ENCODE peak calls at places on chromosomes 16 and 17, in five cellular contexts. One of them, this sample, is unnamed.

GRCh38 chr17:49108318-49108717 is 24.3 kb upstream of the B4GALNT2 start:
- DNase-seq in lower leg skin: no peak
- DNase-seq in thyroid gland: peak; percentile 78
- DNase-seq in GM06990: no peak
- DNase-seq in mesenchymal stem cell: peak; percentile 44
- DNase-seq in this sample: no peak

GRCh38 chr16:89084814-89085612 is 8.6 kb upstream of the ACSF3 start:
- DNase-seq in thyroid gland: no peak
- DNase-seq in mesenchymal stem cell: no peak
- DNase-seq in lower leg skin: no peak
- DNase-seq in GM06990: no peak
- DNase-seq in this sample: no peak

GRCh38 chr16:3150346-3151218 is 15.8 kb downstream of the ZNF213 start:
- DNase-seq in lower leg skin: peak; percentile 99
- DNase-seq in thyroid gland: peak; percentile 96
- DNase-seq in GM06990: peak; percentile 95
- DNase-seq in mesenchymal stem cell: peak; percentile 97
- DNase-seq in this sample: peak; percentile 92

GRCh38 chr16:2475413-2476344 is 752 bp downstream of the TBC1D24 start:
- DNase-seq in thyroid gland: peak; percentile 66
- DNase-seq in GM06990: no peak
- DNase-seq in lower leg skin: no peak
- DNase-seq in mesenchymal stem cell: no peak
- DNase-seq in this sample: no peak

GRCh38 chr16:6682142-6682811 is 650.4 kb upstream of the RBFOX1 start:
- DNase-seq in lower leg skin: peak; percentile 76
- DNase-seq in thyroid gland: peak; percentile 60
- DNase-seq in mesenchymal stem cell: no peak
- DNase-seq in GM06990: no peak
- DNase-seq in this sample: peak; percentile 32

GRCh38 chr17:74325376-74325742 is 667 bp upstream of the KIF19 start:
- DNase-seq in GM06990: no peak
- DNase-seq in lower leg skin: no peak
- DNase-seq in thyroid gland: peak; percentile 23
- DNase-seq in mesenchymal stem cell: no peak
- DNase-seq in this sample: no peak

GRCh38 chr17:70654706-70655105 is 485.4 kb downstream of the KCNJ2 start:
- DNase-seq in mesenchymal stem cell: no peak
- DNase-seq in thyroid gland: no peak
- DNase-seq in GM06990: no peak
- DNase-seq in lower leg skin: no peak
- DNase-seq in this sample: no peak

GRCh38 chr17:44360826-44361225 is 2.8 kb downstream of the FAM171A2 start:
- DNase-seq in mesenchymal stem cell: peak; percentile 60
- DNase-seq in lower leg skin: no peak
- DNase-seq in thyroid gland: peak; percentile 54
- DNase-seq in GM06990: no peak
- DNase-seq in this sample: no peak

GRCh38 chr17:29159286-29159860 is 20.8 kb downstream of the MYO18A start:
- DNase-seq in thyroid gland: no peak
- DNase-seq in GM06990: no peak
- DNase-seq in mesenchymal stem cell: no peak
- DNase-seq in lower leg skin: no peak
- DNase-seq in this sample: no peak

GRCh38 chr16:68227850-68228553 is 7.9 kb downstream of the ESRP2 start:
- DNase-seq in thyroid gland: peak; percentile 64
- DNase-seq in lower leg skin: peak; percentile 82
- DNase-seq in GM06990: no peak
- DNase-seq in mesenchymal stem cell: no peak
- DNase-seq in this sample: no peak

GRCh38 chr16:29877266-29877961 is 14.4 kb upstream of the CDIPT start:
- DNase-seq in thyroid gland: peak; percentile 12
- DNase-seq in GM06990: peak; percentile 47
- DNase-seq in lower leg skin: no peak
- DNase-seq in mesenchymal stem cell: peak; percentile 49
- DNase-seq in this sample: peak; percentile 46

GRCh38 chr17:57954421-57955182 is 610 bp downstream of the CUEDC1 start:
- DNase-seq in GM06990: no peak
- DNase-seq in mesenchymal stem cell: peak; percentile 74
- DNase-seq in thyroid gland: peak; percentile 70
- DNase-seq in lower leg skin: peak; percentile 96
- DNase-seq in this sample: no peak

GRCh38 chr17:61122356-61122913 is 277.2 kb upstream of the TBX2 start:
- DNase-seq in mesenchymal stem cell: no peak
- DNase-seq in GM06990: no peak
- DNase-seq in lower leg skin: no peak
- DNase-seq in thyroid gland: no peak
- DNase-seq in this sample: no peak

GRCh38 chr16:85865-86264 is 7.8 kb downstream of the MPG start:
- DNase-seq in mesenchymal stem cell: no peak
- DNase-seq in thyroid gland: no peak
- DNase-seq in lower leg skin: no peak
- DNase-seq in GM06990: no peak
- DNase-seq in this sample: no peak

GRCh38 chr17:56468840-56469239 is 124.7 kb upstream of the NOG start:
- DNase-seq in mesenchymal stem cell: no peak
- DNase-seq in lower leg skin: no peak
- DNase-seq in thyroid gland: no peak
- DNase-seq in GM06990: no peak
- DNase-seq in this sample: no peak

GRCh38 chr16:16120382-16121184 is 102.7 kb downstream of the ABCC6 start:
- DNase-seq in mesenchymal stem cell: no peak
- DNase-seq in GM06990: no peak
- DNase-seq in lower leg skin: no peak
- DNase-seq in thyroid gland: peak; percentile 73
- DNase-seq in this sample: peak; percentile 57

GRCh38 chr16:86886651-86887050 is 308.3 kb downstream of the FOXL1 start:
- DNase-seq in lower leg skin: no peak
- DNase-seq in GM06990: no peak
- DNase-seq in mesenchymal stem cell: no peak
- DNase-seq in thyroid gland: no peak
- DNase-seq in this sample: no peak

GRCh38 chr17:43832168-43832975 is 574 bp downstream of the MPP3 start:
- DNase-seq in lower leg skin: peak; percentile 92
- DNase-seq in thyroid gland: peak; percentile 52
- DNase-seq in GM06990: no peak
- DNase-seq in mesenchymal stem cell: peak; percentile 74
- DNase-seq in this sample: no peak

GRCh38 chr16:88533945-88534641 is 36.1 kb upstream of the ZC3H18 start:
- DNase-seq in lower leg skin: peak; percentile 93
- DNase-seq in GM06990: peak; percentile 84
- DNase-seq in thyroid gland: peak; percentile 75
- DNase-seq in mesenchymal stem cell: peak; percentile 43
- DNase-seq in this sample: peak; percentile 48

GRCh38 chr17:50636145-50636803 is 1.6 kb downstream of the ABCC3 start:
- DNase-seq in thyroid gland: no peak
- DNase-seq in GM06990: no peak
- DNase-seq in lower leg skin: no peak
- DNase-seq in mesenchymal stem cell: no peak
- DNase-seq in this sample: no peak

GRCh38 chr16:89360760-89361435 is 129.5 kb downstream of the ANKRD11 start:
- DNase-seq in mesenchymal stem cell: no peak
- DNase-seq in lower leg skin: no peak
- DNase-seq in GM06990: peak; percentile 79
- DNase-seq in thyroid gland: peak; percentile 91
- DNase-seq in this sample: peak; percentile 91

GRCh38 chr17:74852237-74853047 is 7.2 kb downstream of the GRIN2C start:
- DNase-seq in mesenchymal stem cell: no peak
- DNase-seq in thyroid gland: peak; percentile 58
- DNase-seq in lower leg skin: no peak
- DNase-seq in GM06990: peak; percentile 69
- DNase-seq in this sample: peak; percentile 68

DNA sequence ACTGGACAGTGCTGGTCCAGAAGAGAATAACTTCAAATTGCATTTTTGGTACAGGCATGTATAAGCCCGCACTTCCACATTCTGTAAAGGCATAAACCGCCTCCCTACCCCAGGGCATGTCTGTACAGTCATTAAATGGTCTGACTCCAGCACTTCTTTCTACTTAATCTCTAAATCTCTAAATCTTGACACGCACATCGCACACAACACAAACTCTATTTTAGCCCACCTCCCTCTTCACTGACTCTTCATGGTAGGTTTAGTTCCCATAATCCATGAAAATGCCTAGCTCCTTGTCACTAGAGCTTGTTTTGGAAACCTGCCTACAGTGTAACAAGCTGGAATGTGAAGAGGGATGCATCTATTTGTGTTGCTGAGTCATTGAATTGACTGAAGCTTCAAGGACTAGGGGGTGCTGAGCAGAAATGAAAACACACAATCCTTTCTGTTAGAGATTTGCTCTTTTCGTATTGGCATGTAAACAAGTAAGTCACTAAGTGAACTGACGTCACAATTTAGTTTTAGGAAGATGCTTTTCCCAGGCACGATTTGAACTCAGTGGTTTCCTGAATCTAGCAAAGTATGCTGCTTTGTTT is 1.6 kb upstream of the DUSP14 start:
- DNase-seq in lower leg skin: no peak
- DNase-seq in mesenchymal stem cell: peak; percentile 99
- DNase-seq in thyroid gland: peak; percentile 34
- DNase-seq in GM06990: no peak
- DNase-seq in this sample: no peak
- H3K4me3 ChIP-seq in lower leg skin: no peak overlapping the region
- H3K4me3 ChIP-seq in mesenchymal stem cell: peak overlapping the region; percentile 88
- H3K4me3 ChIP-seq in thyroid gland: no peak overlapping the region
- H3K4me3 ChIP-seq in GM06990: no peak overlapping the region
- H3K4me3 ChIP-seq in this sample: no peak overlapping the region

DNA sequence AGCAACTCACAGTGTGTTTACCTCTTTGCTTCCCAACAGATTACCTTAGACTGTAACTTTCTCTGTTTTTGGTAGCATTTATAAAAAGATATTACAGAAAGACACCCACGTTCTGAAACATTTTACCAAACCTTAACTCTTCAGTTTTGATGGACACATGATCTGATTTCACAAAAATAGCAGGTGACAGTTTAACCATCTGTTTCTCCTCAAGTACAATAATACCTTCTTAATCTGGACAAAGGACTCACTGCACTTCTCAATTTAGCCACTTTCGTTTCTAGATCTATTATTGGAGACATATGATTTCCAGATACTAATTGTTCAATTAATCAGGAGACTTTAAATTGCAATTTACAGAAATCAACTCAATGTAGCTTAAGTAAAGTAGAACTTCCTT is 703.8 kb upstream of the KIF2B start:
- DNase-seq in GM06990: no peak
- DNase-seq in thyroid gland: no peak
- DNase-seq in lower leg skin: no peak
- DNase-seq in mesenchymal stem cell: no peak
- DNase-seq in this sample: no peak
- H3K4me3 ChIP-seq in GM06990: no peak overlapping the region
- H3K4me3 ChIP-seq in thyroid gland: no peak overlapping the region
- H3K4me3 ChIP-seq in lower leg skin: no peak overlapping the region
- H3K4me3 ChIP-seq in mesenchymal stem cell: no peak overlapping the region
- H3K4me3 ChIP-seq in this sample: no peak overlapping the region

DNA sequence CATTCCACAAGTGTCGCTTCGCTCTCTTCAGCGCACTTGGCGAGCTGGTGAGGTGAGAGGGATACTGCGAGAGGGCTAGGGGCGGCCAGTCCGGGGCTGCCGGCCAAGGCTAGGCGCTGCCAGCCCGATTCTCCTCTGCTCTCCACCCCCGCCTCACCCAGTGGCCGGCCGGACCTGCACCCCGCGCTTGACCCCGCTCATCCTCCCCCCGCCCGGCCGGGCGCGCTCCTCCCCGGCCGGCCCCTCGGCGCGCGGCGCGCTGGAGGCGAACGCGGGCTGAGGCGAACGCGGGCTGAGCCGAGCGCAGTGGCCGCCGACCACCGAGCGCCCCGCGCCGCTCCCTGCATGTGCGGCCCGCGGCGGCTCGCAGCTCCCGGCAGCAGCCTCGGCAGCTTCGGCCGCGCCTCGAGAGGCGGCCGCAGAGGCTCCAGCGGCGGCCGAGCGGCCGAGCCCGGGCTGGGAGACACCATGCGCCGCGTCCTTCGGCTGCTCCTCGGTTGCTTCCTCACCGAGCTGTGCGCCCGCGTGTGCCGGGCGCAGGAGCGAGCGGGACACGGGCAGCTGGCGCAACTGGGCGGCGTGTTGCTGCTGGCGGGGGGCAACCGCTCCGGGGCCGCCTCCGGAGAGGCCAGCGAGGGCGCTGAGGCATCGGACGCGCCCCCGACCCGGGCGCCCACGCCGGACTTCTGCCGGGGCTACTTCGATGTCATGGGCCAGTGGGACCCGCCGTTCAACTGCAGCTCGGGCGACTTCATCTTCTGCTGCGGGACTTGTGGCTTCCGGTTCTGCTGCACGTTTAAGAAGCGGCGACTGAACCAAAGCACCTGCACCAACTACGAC is at the start of gene SHISA9:
- DNase-seq in GM06990: no peak
- DNase-seq in thyroid gland: peak; percentile 7
- DNase-seq in mesenchymal stem cell: no peak
- DNase-seq in lower leg skin: no peak
- DNase-seq in this sample: no peak
- H3K4me3 ChIP-seq in GM06990: no peak within 1 kb of the TSS
- H3K4me3 ChIP-seq in thyroid gland: no peak within 1 kb of the TSS
- H3K4me3 ChIP-seq in mesenchymal stem cell: peak within 1 kb of the TSS; percentile 60
- H3K4me3 ChIP-seq in lower leg skin: no peak within 1 kb of the TSS
- H3K4me3 ChIP-seq in this sample: no peak within 1 kb of the TSS

DNA sequence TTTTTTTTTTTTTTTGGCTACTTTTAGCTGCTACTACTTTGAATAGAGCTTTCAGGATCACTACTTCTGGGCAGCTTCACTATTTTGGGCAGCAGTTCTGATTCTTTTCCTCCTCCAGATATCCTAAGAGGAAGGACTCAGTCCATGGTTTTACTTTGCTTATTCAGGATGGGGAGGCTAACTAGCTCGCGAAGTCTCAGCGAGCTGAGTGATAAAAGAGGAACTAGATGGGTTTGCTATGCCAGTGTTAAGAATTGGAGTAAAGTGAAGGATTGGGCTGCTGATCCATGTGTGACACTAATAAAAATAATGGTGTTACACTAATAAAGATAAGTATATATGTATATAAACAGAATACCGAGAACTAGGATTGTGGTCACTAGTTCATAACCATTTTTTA is 5.0 kb downstream of the IST1 start:
- DNase-seq in GM06990: no peak
- DNase-seq in mesenchymal stem cell: peak; percentile 28
- DNase-seq in lower leg skin: no peak
- DNase-seq in thyroid gland: no peak
- DNase-seq in this sample: no peak
- H3K4me3 ChIP-seq in GM06990: no peak overlapping the region
- H3K4me3 ChIP-seq in mesenchymal stem cell: peak overlapping the region; percentile 16
- H3K4me3 ChIP-seq in lower leg skin: no peak overlapping the region
- H3K4me3 ChIP-seq in thyroid gland: no peak overlapping the region
- H3K4me3 ChIP-seq in this sample: no peak overlapping the region

GRCh38 chr17:9002610-9003354 is 18.5 kb upstream of the NTN1 start:
- DNase-seq in mesenchymal stem cell: no peak
- DNase-seq in GM06990: no peak
- DNase-seq in lower leg skin: peak; percentile 88
- DNase-seq in thyroid gland: no peak
- DNase-seq in this sample: no peak
- H3K4me3 ChIP-seq in mesenchymal stem cell: no peak overlapping the region
- H3K4me3 ChIP-seq in GM06990: no peak overlapping the region
- H3K4me3 ChIP-seq in lower leg skin: no peak overlapping the region
- H3K4me3 ChIP-seq in thyroid gland: no peak overlapping the region
- H3K4me3 ChIP-seq in this sample: no peak overlapping the region

GRCh38 chr17:40517981-40518380 is 16.6 kb upstream of the TNS4 start:
- DNase-seq in GM06990: no peak
- DNase-seq in thyroid gland: no peak
- DNase-seq in mesenchymal stem cell: no peak
- DNase-seq in lower leg skin: peak; percentile 67
- DNase-seq in this sample: no peak
- H3K4me3 ChIP-seq in GM06990: no peak overlapping the region
- H3K4me3 ChIP-seq in thyroid gland: no peak overlapping the region
- H3K4me3 ChIP-seq in mesenchymal stem cell: no peak overlapping the region
- H3K4me3 ChIP-seq in lower leg skin: no peak overlapping the region
- H3K4me3 ChIP-seq in this sample: peak overlapping the region; percentile 3

GRCh38 chr16:54282923-54283734 is 3.5 kb downstream of the IRX3 start:
- DNase-seq in thyroid gland: no peak
- DNase-seq in GM06990: no peak
- DNase-seq in mesenchymal stem cell: no peak
- DNase-seq in lower leg skin: peak; percentile 87
- DNase-seq in this sample: no peak
- H3K4me3 ChIP-seq in thyroid gland: no peak overlapping the region
- H3K4me3 ChIP-seq in GM06990: no peak overlapping the region
- H3K4me3 ChIP-seq in mesenchymal stem cell: no peak overlapping the region
- H3K4me3 ChIP-seq in lower leg skin: no peak overlapping the region
- H3K4me3 ChIP-seq in this sample: no peak overlapping the region

This sample was measured in Jurkat, Clone E6-1.